ENCODE peak calls at places on chromosomes 6 and 20, in five cellular contexts. B is chondrocyte, V is COR-L47, J is astrocyte, A is WTC11. Y is an unnamed sample.

GRCh38 chr6:22149081-22149480 is 147.8 kb downstream of the PRL start:
- DNase-seq in B (no peak), J (no peak), A (no peak), V (peak), Y (no peak)

GRCh38 chr20:59191756-59192532 is 28.3 kb downstream of the ZNF831 start:
- DNase-seq in A (no peak), B (no peak), V (no peak), J (no peak), Y (no peak)

GRCh38 chr20:57106692-57107091 is 159.7 kb downstream of the BMP7 start:
- DNase-seq in J (no peak), V (no peak), A (no peak), B (no peak), Y (no peak)

GRCh38 chr20:8131598-8132014 is 460 bp upstream of the PLCB1 start:
- DNase-seq in B (no peak), V (no peak), A (no peak), J (no peak), Y (no peak)

GRCh38 chr6:15936503-15936902 is 192.4 kb upstream of the MYLIP start:
- DNase-seq in J (no peak), V (no peak), B (no peak), A (no peak), Y (no peak)

GRCh38 chr6:159729598-159729997 is 2.3 kb downstream of the WTAP start:
- DNase-seq in J (no peak), V (no peak), B (no peak), A (no peak), Y (no peak)

GRCh38 chr20:21436186-21436585 is 38.9 kb upstream of the NKX2-4 start:
- DNase-seq in V (no peak), J (peak), A (no peak), B (no peak), Y (peak)

GRCh38 chr20:34302312-34302722 is 838 bp downstream of the AHCY start:
- DNase-seq in V (no peak), A (no peak), J (peak), B (no peak), Y (no peak)

GRCh38 chr6:100464910-100465700 is at the start of gene SIM1:
- DNase-seq in A (peak), J (peak), B (no peak), V (no peak), Y (no peak)

GRCh38 chr6:132188865-132189264 is 212.4 kb downstream of the MOXD1 start:
- DNase-seq in B (no peak), V (no peak), J (peak), A (no peak), Y (no peak)

GRCh38 chr20:2757969-2758368 is 42.5 kb downstream of the CPXM1 start:
- DNase-seq in J (no peak), V (no peak), B (no peak), A (no peak), Y (no peak)

GRCh38 chr6:1016329-1017302 is 295.3 kb upstream of the FOXQ1 start:
- DNase-seq in V (no peak), J (no peak), B (no peak), A (no peak), Y (no peak)

GRCh38 chr6:150891886-150892485 is 26.5 kb downstream of the MTHFD1L start:
- DNase-seq in J (peak), V (peak), B (no peak), A (peak), Y (no peak)

GRCh38 chr6:100435299-100435698 is 29.4 kb downstream of the SIM1 start:
- DNase-seq in B (no peak), A (no peak), J (peak), V (no peak), Y (peak)

GRCh38 chr6:122818866-122819265 is 29.8 kb downstream of the SMPDL3A start:
- DNase-seq in J (peak), B (no peak), V (peak), A (no peak), Y (no peak)

GRCh38 chr6:70838907-70839285 is 118.0 kb downstream of the B3GAT2 start:
- DNase-seq in J (no peak), V (no peak), B (no peak), A (no peak), Y (no peak)

GRCh38 chr6:37520926-37521325 is 21.2 kb upstream of the CCDC167 start:
- DNase-seq in J (no peak), B (no peak), V (no peak), A (no peak), Y (no peak)

GRCh38 chr20:19621072-19621471 is 137.0 kb upstream of the RIN2 start:
- DNase-seq in J (no peak), V (no peak), A (no peak), B (no peak), Y (no peak)

GRCh38 chr20:55668659-55669058 is 336.7 kb downstream of the CBLN4 start:
- DNase-seq in B (no peak), V (no peak), J (no peak), A (no peak), Y (no peak)

GRCh38 chr6:143673638-143674037 is 4.1 kb upstream of the PHACTR2 start:
- DNase-seq in V (no peak), J (peak), B (no peak), A (no peak), Y (peak)

GRCh38 chr6:35082733-35083403 is 58.3 kb downstream of the TCP11 start:
- DNase-seq in J (no peak), V (no peak), A (no peak), B (peak), Y (no peak)

GRCh38 chr6:102766946-102767345 is 1373.4 kb downstream of the GRIK2 start:
- DNase-seq in A (no peak), V (no peak), J (peak), B (no peak), Y (no peak)

GRCh38 chr6:145761584-145761983 is 26.3 kb upstream of the EPM2A start:
- DNase-seq in J (no peak), A (no peak), V (no peak), B (no peak), Y (no peak)

GRCh38 chr6:112701201-112701600 is 354.1 kb downstream of the RFPL4B start:
- DNase-seq in B (no peak), V (no peak), J (peak), A (no peak), Y (no peak)

GRCh38 chr6:92979281-92979680 is 440.1 kb downstream of the EPHA7 start:
- DNase-seq in V (no peak), B (no peak), J (peak), A (no peak), Y (no peak)

GRCh38 chr6:91534614-91535013 is 947.7 kb upstream of the MAP3K7 start:
- DNase-seq in B (no peak), V (no peak), J (no peak), A (no peak), Y (no peak)

GRCh38 chr20:51767018-51767866 is 948 bp downstream of the ATP9A start:
- DNase-seq in B (peak), V (peak), J (peak), A (peak), Y (peak)

GRCh38 chr20:61253264-61253639 is 1.2 kb downstream of the CDH4 start:
- DNase-seq in J (no peak), B (no peak), V (peak), A (peak), Y (no peak)

GRCh38 chr6:126015869-126016268 is 29.5 kb downstream of the TRMT11 start:
- DNase-seq in A (no peak), J (peak), B (no peak), V (no peak), Y (no peak)

GRCh38 chr6:5532941-5533340 is 271.6 kb downstream of the FARS2 start:
- DNase-seq in A (no peak), B (no peak), V (no peak), J (no peak), Y (no peak)